ENCODE peak calls at places on chromosomes 6 and 20, in seven cellular contexts. One of them, this sample, is unnamed.

GRCh38 chr6:10093282-10093681 is 321.6 kb downstream of the TFAP2A start:
- DNase-seq in H9: no peak
- DNase-seq in IMR-90: no peak
- DNase-seq in trophoblast cell: no peak
- DNase-seq in mesendoderm: no peak
- DNase-seq in mesenchymal stem cell: no peak
- DNase-seq in neuronal stem cell: no peak
- DNase-seq in this sample: no peak

GRCh38 chr6:161265975-161266374 is 7.9 kb downstream of the AGPAT4 start:
- DNase-seq in H9: no peak
- DNase-seq in IMR-90: no peak
- DNase-seq in trophoblast cell: peak
- DNase-seq in mesendoderm: peak
- DNase-seq in mesenchymal stem cell: no peak
- DNase-seq in neuronal stem cell: no peak
- DNase-seq in this sample: no peak

GRCh38 chr6:91704531-91704930 is 1117.7 kb upstream of the MAP3K7 start:
- DNase-seq in H9: no peak
- DNase-seq in IMR-90: peak
- DNase-seq in trophoblast cell: peak
- DNase-seq in mesendoderm: no peak
- DNase-seq in mesenchymal stem cell: peak
- DNase-seq in neuronal stem cell: no peak
- DNase-seq in this sample: no peak

GRCh38 chr6:110859335-110859792 is 15.2 kb upstream of the AMD1 start:
- DNase-seq in H9: peak
- DNase-seq in IMR-90: no peak
- DNase-seq in trophoblast cell: peak
- DNase-seq in mesendoderm: no peak
- DNase-seq in mesenchymal stem cell: no peak
- DNase-seq in neuronal stem cell: no peak
- DNase-seq in this sample: no peak

GRCh38 chr6:25359891-25360290 is 80.7 kb downstream of the CARMIL1 start:
- DNase-seq in H9: no peak
- DNase-seq in IMR-90: no peak
- DNase-seq in trophoblast cell: no peak
- DNase-seq in mesendoderm: no peak
- DNase-seq in mesenchymal stem cell: no peak
- DNase-seq in neuronal stem cell: no peak
- DNase-seq in this sample: no peak

GRCh38 chr6:48979806-48980205 is 483.2 kb downstream of the MMUT start:
- DNase-seq in H9: no peak
- DNase-seq in IMR-90: no peak
- DNase-seq in trophoblast cell: no peak
- DNase-seq in mesendoderm: peak
- DNase-seq in mesenchymal stem cell: no peak
- DNase-seq in neuronal stem cell: no peak
- DNase-seq in this sample: no peak

GRCh38 chr6:37137201-37137880 is 32.6 kb upstream of the PIM1 start:
- DNase-seq in H9: no peak
- DNase-seq in IMR-90: peak
- DNase-seq in trophoblast cell: peak
- DNase-seq in mesendoderm: peak
- DNase-seq in mesenchymal stem cell: peak
- DNase-seq in neuronal stem cell: peak
- DNase-seq in this sample: no peak

GRCh38 chr20:48962976-48963730 is 41.6 kb downstream of the ARFGEF2 start:
- DNase-seq in H9: no peak
- DNase-seq in IMR-90: no peak
- DNase-seq in trophoblast cell: no peak
- DNase-seq in mesendoderm: no peak
- DNase-seq in mesenchymal stem cell: peak
- DNase-seq in neuronal stem cell: no peak
- DNase-seq in this sample: no peak

GRCh38 chr6:168268755-168269154 is 50.8 kb downstream of the DACT2 start:
- DNase-seq in H9: no peak
- DNase-seq in IMR-90: no peak
- DNase-seq in trophoblast cell: no peak
- DNase-seq in mesendoderm: no peak
- DNase-seq in mesenchymal stem cell: no peak
- DNase-seq in neuronal stem cell: no peak
- DNase-seq in this sample: no peak

GRCh38 chr20:63145156-63145555 is 70.8 kb downstream of the YTHDF1 start:
- DNase-seq in H9: no peak
- DNase-seq in IMR-90: peak
- DNase-seq in trophoblast cell: peak
- DNase-seq in mesendoderm: no peak
- DNase-seq in mesenchymal stem cell: no peak
- DNase-seq in neuronal stem cell: no peak
- DNase-seq in this sample: no peak
- H2BK120ac ChIP-seq in H9: no peak
- H2BK120ac ChIP-seq in IMR-90: no peak
- H2BK120ac ChIP-seq in trophoblast cell: no peak
- H2BK120ac ChIP-seq in mesendoderm: no peak
- H2BK120ac ChIP-seq in mesenchymal stem cell: no peak
- H2BK120ac ChIP-seq in neuronal stem cell: no peak
- H2BK120ac ChIP-seq in this sample: no peak

GRCh38 chr20:1973921-1974440 is 19.9 kb downstream of the PDYN start:
- DNase-seq in H9: no peak
- DNase-seq in IMR-90: no peak
- DNase-seq in trophoblast cell: no peak
- DNase-seq in mesendoderm: no peak
- DNase-seq in mesenchymal stem cell: no peak
- DNase-seq in neuronal stem cell: no peak
- DNase-seq in this sample: no peak

GRCh38 chr20:1982666-1983065 is 11.2 kb downstream of the PDYN start:
- DNase-seq in H9: no peak
- DNase-seq in IMR-90: no peak
- DNase-seq in trophoblast cell: no peak
- DNase-seq in mesendoderm: no peak
- DNase-seq in mesenchymal stem cell: no peak
- DNase-seq in neuronal stem cell: no peak
- DNase-seq in this sample: no peak

GRCh38 chr20:1975251-1975650 is 18.6 kb downstream of the PDYN start:
- DNase-seq in H9: no peak
- DNase-seq in IMR-90: no peak
- DNase-seq in trophoblast cell: no peak
- DNase-seq in mesendoderm: no peak
- DNase-seq in mesenchymal stem cell: no peak
- DNase-seq in neuronal stem cell: no peak
- DNase-seq in this sample: no peak

GRCh38 chr20:1983311-1983710 is 10.5 kb downstream of the PDYN start:
- DNase-seq in H9: no peak
- DNase-seq in IMR-90: no peak
- DNase-seq in trophoblast cell: no peak
- DNase-seq in mesendoderm: no peak
- DNase-seq in mesenchymal stem cell: no peak
- DNase-seq in neuronal stem cell: no peak
- DNase-seq in this sample: no peak

DNA sequence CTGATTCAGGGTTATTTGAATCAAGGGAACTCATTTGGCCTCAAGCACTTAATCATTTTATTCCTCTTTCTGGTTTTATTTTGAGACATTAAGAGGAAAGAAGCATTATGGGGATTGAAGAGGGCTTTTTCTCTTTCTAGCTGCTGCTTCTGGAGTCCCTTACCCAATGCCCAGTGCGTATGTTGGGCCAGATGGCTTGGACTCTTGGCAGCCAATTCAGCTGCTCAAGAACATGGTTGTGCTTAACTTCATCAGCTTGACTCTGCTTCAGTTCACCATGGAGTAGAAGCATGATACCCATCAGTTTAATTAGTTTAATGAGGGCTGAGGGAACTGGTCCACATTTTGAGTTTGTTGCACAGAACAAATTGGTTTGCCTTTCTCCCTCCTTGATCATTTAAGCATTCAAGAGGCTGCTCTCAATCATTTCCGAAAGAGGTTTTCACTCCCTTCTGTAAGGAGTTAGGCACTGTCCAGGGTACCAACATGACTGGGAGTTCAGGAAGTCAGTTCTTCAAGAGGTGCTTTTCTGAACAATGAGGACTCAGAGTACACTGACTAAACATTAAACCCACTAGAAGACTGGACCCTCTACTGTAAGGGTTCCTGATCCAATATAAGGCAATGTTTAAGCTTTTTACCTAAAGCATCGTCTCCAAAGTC is 14.6 kb downstream of the PDYN start:
- DNase-seq in H9: no peak
- DNase-seq in IMR-90: no peak
- DNase-seq in trophoblast cell: no peak
- DNase-seq in mesendoderm: no peak
- DNase-seq in mesenchymal stem cell: no peak
- DNase-seq in neuronal stem cell: no peak
- DNase-seq in this sample: no peak
- H2BK120ac ChIP-seq in H9: no peak
- H2BK120ac ChIP-seq in IMR-90: no peak
- H2BK120ac ChIP-seq in trophoblast cell: no peak
- H2BK120ac ChIP-seq in mesendoderm: no peak
- H2BK120ac ChIP-seq in mesenchymal stem cell: no peak
- H2BK120ac ChIP-seq in neuronal stem cell: no peak
- H2BK120ac ChIP-seq in this sample: no peak

GRCh38 chr6:112321882-112322508 is 25.1 kb upstream of the RFPL4B start:
- DNase-seq in H9: no peak
- DNase-seq in IMR-90: no peak
- DNase-seq in trophoblast cell: no peak
- DNase-seq in mesendoderm: no peak
- DNase-seq in mesenchymal stem cell: peak
- DNase-seq in neuronal stem cell: no peak
- DNase-seq in this sample: no peak
- H2BK120ac ChIP-seq in H9: no peak
- H2BK120ac ChIP-seq in IMR-90: peak
- H2BK120ac ChIP-seq in trophoblast cell: no peak
- H2BK120ac ChIP-seq in mesendoderm: no peak
- H2BK120ac ChIP-seq in mesenchymal stem cell: no peak
- H2BK120ac ChIP-seq in neuronal stem cell: no peak
- H2BK120ac ChIP-seq in this sample: no peak

GRCh38 chr6:30570760-30571084 is 520 bp upstream of the ABCF1 start:
- DNase-seq in H9: peak
- DNase-seq in IMR-90: no peak
- DNase-seq in trophoblast cell: no peak
- DNase-seq in mesendoderm: no peak
- DNase-seq in mesenchymal stem cell: no peak
- DNase-seq in neuronal stem cell: no peak
- DNase-seq in this sample: no peak

GRCh38 chr6:30573113-30573512 is 1.9 kb downstream of the ABCF1 start:
- DNase-seq in H9: no peak
- DNase-seq in IMR-90: no peak
- DNase-seq in trophoblast cell: no peak
- DNase-seq in mesendoderm: no peak
- DNase-seq in mesenchymal stem cell: no peak
- DNase-seq in neuronal stem cell: no peak
- DNase-seq in this sample: no peak

GRCh38 chr6:30572078-30572605 is 900 bp downstream of the ABCF1 start:
- DNase-seq in H9: no peak
- DNase-seq in IMR-90: no peak
- DNase-seq in trophoblast cell: peak
- DNase-seq in mesendoderm: peak
- DNase-seq in mesenchymal stem cell: no peak
- DNase-seq in neuronal stem cell: no peak
- DNase-seq in this sample: no peak

GRCh38 chr6:30570263-30570662 is 979 bp upstream of the ABCF1 start:
- DNase-seq in H9: no peak
- DNase-seq in IMR-90: no peak
- DNase-seq in trophoblast cell: no peak
- DNase-seq in mesendoderm: peak
- DNase-seq in mesenchymal stem cell: no peak
- DNase-seq in neuronal stem cell: no peak
- DNase-seq in this sample: no peak

GRCh38 chr6:30571085-30572077 is at the start of gene ABCF1:
- DNase-seq in H9: peak
- DNase-seq in IMR-90: peak
- DNase-seq in trophoblast cell: peak
- DNase-seq in mesendoderm: peak
- DNase-seq in mesenchymal stem cell: peak
- DNase-seq in neuronal stem cell: peak
- DNase-seq in this sample: peak
- H2BK120ac ChIP-seq in H9: no peak
- H2BK120ac ChIP-seq in IMR-90: peak
- H2BK120ac ChIP-seq in trophoblast cell: peak
- H2BK120ac ChIP-seq in mesendoderm: no peak
- H2BK120ac ChIP-seq in mesenchymal stem cell: peak
- H2BK120ac ChIP-seq in neuronal stem cell: no peak
- H2BK120ac ChIP-seq in this sample: no peak

DNA sequence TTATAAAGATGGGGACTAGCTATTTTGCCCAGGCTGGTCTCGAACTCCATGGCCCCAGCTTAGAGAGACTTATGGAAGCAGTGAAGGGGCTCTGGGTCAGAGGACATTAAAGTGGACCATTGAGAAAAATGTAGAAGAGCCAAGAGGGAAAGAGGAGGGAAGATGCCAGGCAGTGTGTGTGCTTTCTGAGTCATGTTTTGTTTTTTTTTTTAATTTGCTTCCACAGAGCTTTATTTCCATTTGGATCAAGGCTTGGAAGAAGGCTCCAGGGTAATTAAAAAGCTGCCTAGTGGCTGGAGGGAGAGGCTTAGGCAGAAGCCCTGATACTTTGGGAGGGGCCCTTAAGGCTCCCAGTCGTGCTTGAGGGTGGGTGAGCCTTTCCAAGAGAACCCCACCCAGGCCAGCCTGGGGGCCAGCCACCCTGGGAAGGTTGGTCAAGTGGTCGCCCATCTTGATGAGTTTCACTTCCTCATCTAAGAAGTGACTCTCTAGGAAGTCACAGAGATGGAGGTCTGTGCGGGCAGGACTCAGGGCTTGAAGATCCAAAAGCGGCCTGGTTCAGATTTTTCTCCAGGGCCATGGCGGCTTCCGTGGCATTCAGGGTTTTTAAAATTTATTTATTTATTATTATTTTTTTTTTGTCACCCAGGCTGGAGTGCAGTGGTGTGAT is 3.0 kb upstream of the ZNF335 start:
- DNase-seq in H9: no peak
- DNase-seq in IMR-90: no peak
- DNase-seq in trophoblast cell: no peak
- DNase-seq in mesendoderm: no peak
- DNase-seq in mesenchymal stem cell: no peak
- DNase-seq in neuronal stem cell: no peak
- DNase-seq in this sample: no peak
- H2BK120ac ChIP-seq in H9: no peak
- H2BK120ac ChIP-seq in IMR-90: no peak
- H2BK120ac ChIP-seq in trophoblast cell: no peak
- H2BK120ac ChIP-seq in mesendoderm: no peak
- H2BK120ac ChIP-seq in mesenchymal stem cell: no peak
- H2BK120ac ChIP-seq in neuronal stem cell: no peak
- H2BK120ac ChIP-seq in this sample: no peak

DNA sequence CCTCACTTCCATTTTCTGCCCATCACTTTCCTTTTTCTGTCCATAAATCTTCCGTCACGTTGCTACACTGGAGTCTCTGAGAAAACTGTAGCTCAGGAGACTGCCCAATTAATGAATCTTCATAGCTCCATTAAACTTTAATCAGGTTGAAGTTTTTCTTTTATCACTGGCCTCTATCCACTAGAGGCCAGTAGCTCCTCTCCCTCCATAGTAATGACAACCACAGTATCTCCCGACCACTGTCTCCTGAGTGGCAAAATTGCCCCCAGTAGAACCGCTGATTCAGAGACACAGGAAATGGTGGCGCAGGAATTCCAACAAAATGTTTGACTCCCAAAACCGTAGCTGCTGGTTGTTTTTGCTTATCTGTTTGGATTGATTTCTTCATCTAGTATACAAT is 18.4 kb upstream of the DOK5 start:
- DNase-seq in H9: no peak
- DNase-seq in IMR-90: no peak
- DNase-seq in trophoblast cell: no peak
- DNase-seq in mesendoderm: peak
- DNase-seq in mesenchymal stem cell: no peak
- DNase-seq in neuronal stem cell: no peak
- DNase-seq in this sample: no peak
- H2BK120ac ChIP-seq in H9: no peak
- H2BK120ac ChIP-seq in IMR-90: no peak
- H2BK120ac ChIP-seq in trophoblast cell: no peak
- H2BK120ac ChIP-seq in mesendoderm: no peak
- H2BK120ac ChIP-seq in mesenchymal stem cell: no peak
- H2BK120ac ChIP-seq in neuronal stem cell: no peak
- H2BK120ac ChIP-seq in this sample: no peak

GRCh38 chr20:44020406-44021148 is 105.9 kb downstream of the TOX2 start:
- DNase-seq in H9: peak
- DNase-seq in IMR-90: no peak
- DNase-seq in trophoblast cell: no peak
- DNase-seq in mesendoderm: peak
- DNase-seq in mesenchymal stem cell: no peak
- DNase-seq in neuronal stem cell: no peak
- DNase-seq in this sample: peak
- H2BK120ac ChIP-seq in H9: no peak
- H2BK120ac ChIP-seq in IMR-90: no peak
- H2BK120ac ChIP-seq in trophoblast cell: no peak
- H2BK120ac ChIP-seq in mesendoderm: no peak
- H2BK120ac ChIP-seq in mesenchymal stem cell: no peak
- H2BK120ac ChIP-seq in neuronal stem cell: no peak
- H2BK120ac ChIP-seq in this sample: no peak

This sample was measured in H1.